ENCODE peak calls at places on chromosomes 4 and X, in seven cellular contexts. One of them, this sample, is unnamed.
A peak's percentile ranks its signal among the peaks of the same experiment; 100 is the strongest.

GRCh38 chrX:9293051-9293496 is 171.8 kb upstream of the TBL1X start:
- DNase-seq in midbrain: no peak
- DNase-seq in GM13976: no peak
- DNase-seq in cardiac fibroblast: no peak
- DNase-seq in caudate nucleus: no peak
- DNase-seq in activated CD4-positive, alpha-beta T cell treated with anti-CD3 and anti-CD28 coated beads for 48 hours: no peak
- DNase-seq in fibroblast of mammary gland: no peak
- DNase-seq in this sample: no peak

GRCh38 chrX:124033821-124034220 is 72.3 kb downstream of the STAG2 start:
- DNase-seq in midbrain: no peak
- DNase-seq in GM13976: no peak
- DNase-seq in cardiac fibroblast: peak; percentile 7
- DNase-seq in caudate nucleus: no peak
- DNase-seq in activated CD4-positive, alpha-beta T cell treated with anti-CD3 and anti-CD28 coated beads for 48 hours: no peak
- DNase-seq in fibroblast of mammary gland: peak; percentile 54
- DNase-seq in this sample: peak; percentile 65

GRCh38 chr4:45215976-45216542 is 489.7 kb upstream of the GNPDA2 start:
- DNase-seq in midbrain: no peak
- DNase-seq in GM13976: no peak
- DNase-seq in cardiac fibroblast: no peak
- DNase-seq in caudate nucleus: no peak
- DNase-seq in activated CD4-positive, alpha-beta T cell treated with anti-CD3 and anti-CD28 coated beads for 48 hours: no peak
- DNase-seq in fibroblast of mammary gland: no peak
- DNase-seq in this sample: no peak

GRCh38 chr4:155402941-155403340 is 26.2 kb upstream of the MAP9 start:
- DNase-seq in midbrain: no peak
- DNase-seq in GM13976: no peak
- DNase-seq in cardiac fibroblast: no peak
- DNase-seq in caudate nucleus: no peak
- DNase-seq in activated CD4-positive, alpha-beta T cell treated with anti-CD3 and anti-CD28 coated beads for 48 hours: no peak
- DNase-seq in fibroblast of mammary gland: no peak
- DNase-seq in this sample: no peak

GRCh38 chr4:40811886-40812857 is 62.4 kb downstream of the NSUN7 start:
- DNase-seq in midbrain: no peak
- DNase-seq in GM13976: no peak
- DNase-seq in cardiac fibroblast: peak; percentile 36
- DNase-seq in caudate nucleus: no peak
- DNase-seq in activated CD4-positive, alpha-beta T cell treated with anti-CD3 and anti-CD28 coated beads for 48 hours: no peak
- DNase-seq in fibroblast of mammary gland: peak; percentile 36
- DNase-seq in this sample: peak; percentile 88

GRCh38 chrX:10393899-10394298 is 226.5 kb downstream of the MID1 start:
- DNase-seq in midbrain: no peak
- DNase-seq in GM13976: no peak
- DNase-seq in cardiac fibroblast: no peak
- DNase-seq in caudate nucleus: no peak
- DNase-seq in activated CD4-positive, alpha-beta T cell treated with anti-CD3 and anti-CD28 coated beads for 48 hours: no peak
- DNase-seq in fibroblast of mammary gland: no peak
- DNase-seq in this sample: no peak

GRCh38 chr4:8325284-8325973 is 55.9 kb downstream of the HTRA3 start:
- DNase-seq in midbrain: no peak
- DNase-seq in GM13976: no peak
- DNase-seq in cardiac fibroblast: no peak
- DNase-seq in caudate nucleus: no peak
- DNase-seq in activated CD4-positive, alpha-beta T cell treated with anti-CD3 and anti-CD28 coated beads for 48 hours: no peak
- DNase-seq in fibroblast of mammary gland: no peak
- DNase-seq in this sample: no peak

GRCh38 chr4:3708103-3708510 is 58.1 kb upstream of the ADRA2C start:
- DNase-seq in midbrain: no peak
- DNase-seq in GM13976: peak; percentile 63
- DNase-seq in cardiac fibroblast: peak; percentile 17
- DNase-seq in caudate nucleus: no peak
- DNase-seq in activated CD4-positive, alpha-beta T cell treated with anti-CD3 and anti-CD28 coated beads for 48 hours: no peak
- DNase-seq in fibroblast of mammary gland: peak; percentile 59
- DNase-seq in this sample: peak; percentile 96

GRCh38 chrX:129613596-129613995 is 41.2 kb downstream of the APLN start:
- DNase-seq in midbrain: no peak
- DNase-seq in GM13976: no peak
- DNase-seq in cardiac fibroblast: no peak
- DNase-seq in caudate nucleus: no peak
- DNase-seq in activated CD4-positive, alpha-beta T cell treated with anti-CD3 and anti-CD28 coated beads for 48 hours: no peak
- DNase-seq in fibroblast of mammary gland: no peak
- DNase-seq in this sample: no peak

GRCh38 chr4:87720094-87720691 is 70.1 kb downstream of the DMP1 start:
- DNase-seq in midbrain: no peak
- DNase-seq in GM13976: no peak
- DNase-seq in cardiac fibroblast: no peak
- DNase-seq in caudate nucleus: no peak
- DNase-seq in activated CD4-positive, alpha-beta T cell treated with anti-CD3 and anti-CD28 coated beads for 48 hours: no peak
- DNase-seq in fibroblast of mammary gland: no peak
- DNase-seq in this sample: no peak

GRCh38 chr4:100168521-100168920 is 21.7 kb downstream of the DDIT4L start:
- DNase-seq in midbrain: no peak
- DNase-seq in GM13976: no peak
- DNase-seq in cardiac fibroblast: peak; percentile 46
- DNase-seq in caudate nucleus: no peak
- DNase-seq in activated CD4-positive, alpha-beta T cell treated with anti-CD3 and anti-CD28 coated beads for 48 hours: no peak
- DNase-seq in fibroblast of mammary gland: peak; percentile 87
- DNase-seq in this sample: no peak

GRCh38 chr4:120694973-120695372 is 227.6 kb downstream of the PRDM5 start:
- DNase-seq in midbrain: no peak
- DNase-seq in GM13976: no peak
- DNase-seq in cardiac fibroblast: peak; percentile 89
- DNase-seq in caudate nucleus: no peak
- DNase-seq in activated CD4-positive, alpha-beta T cell treated with anti-CD3 and anti-CD28 coated beads for 48 hours: no peak
- DNase-seq in fibroblast of mammary gland: peak; percentile 89
- DNase-seq in this sample: no peak

GRCh38 chrX:47751670-47752069 is 85.0 kb upstream of the ZNF81 start:
- DNase-seq in midbrain: no peak
- DNase-seq in GM13976: peak; percentile 18
- DNase-seq in cardiac fibroblast: peak; percentile 43
- DNase-seq in caudate nucleus: no peak
- DNase-seq in activated CD4-positive, alpha-beta T cell treated with anti-CD3 and anti-CD28 coated beads for 48 hours: peak; percentile 61
- DNase-seq in fibroblast of mammary gland: peak; percentile 37
- DNase-seq in this sample: no peak

GRCh38 chrX:101764538-101764937 is 104.9 kb upstream of the ARMCX2 start:
- DNase-seq in midbrain: no peak
- DNase-seq in GM13976: no peak
- DNase-seq in cardiac fibroblast: no peak
- DNase-seq in caudate nucleus: no peak
- DNase-seq in activated CD4-positive, alpha-beta T cell treated with anti-CD3 and anti-CD28 coated beads for 48 hours: no peak
- DNase-seq in fibroblast of mammary gland: peak; percentile 18
- DNase-seq in this sample: no peak

GRCh38 chr4:37827802-37828321 is 1.4 kb downstream of the PGM2 start:
- DNase-seq in midbrain: no peak
- DNase-seq in GM13976: no peak
- DNase-seq in cardiac fibroblast: no peak
- DNase-seq in caudate nucleus: no peak
- DNase-seq in activated CD4-positive, alpha-beta T cell treated with anti-CD3 and anti-CD28 coated beads for 48 hours: no peak
- DNase-seq in fibroblast of mammary gland: peak; percentile 4
- DNase-seq in this sample: no peak

GRCh38 chr4:113064244-113064643 is 14.8 kb downstream of the ANK2 start:
- DNase-seq in midbrain: no peak
- DNase-seq in GM13976: no peak
- DNase-seq in cardiac fibroblast: no peak
- DNase-seq in caudate nucleus: no peak
- DNase-seq in activated CD4-positive, alpha-beta T cell treated with anti-CD3 and anti-CD28 coated beads for 48 hours: no peak
- DNase-seq in fibroblast of mammary gland: no peak
- DNase-seq in this sample: no peak

GRCh38 chrX:136867518-136867917 is 13.0 kb downstream of the RBMX start:
- DNase-seq in midbrain: no peak
- DNase-seq in GM13976: no peak
- DNase-seq in cardiac fibroblast: peak; percentile 30
- DNase-seq in caudate nucleus: no peak
- DNase-seq in activated CD4-positive, alpha-beta T cell treated with anti-CD3 and anti-CD28 coated beads for 48 hours: no peak
- DNase-seq in fibroblast of mammary gland: peak; percentile 52
- DNase-seq in this sample: peak; percentile 18

GRCh38 chr4:177108708-177109107 is 201.0 kb upstream of the NEIL3 start:
- DNase-seq in midbrain: no peak
- DNase-seq in GM13976: no peak
- DNase-seq in cardiac fibroblast: peak; percentile 67
- DNase-seq in caudate nucleus: no peak
- DNase-seq in activated CD4-positive, alpha-beta T cell treated with anti-CD3 and anti-CD28 coated beads for 48 hours: no peak
- DNase-seq in fibroblast of mammary gland: peak; percentile 60
- DNase-seq in this sample: no peak

GRCh38 chr4:111602848-111603247 is 542.4 kb upstream of the FAM241A start:
- DNase-seq in midbrain: no peak
- DNase-seq in GM13976: no peak
- DNase-seq in cardiac fibroblast: peak; percentile 19
- DNase-seq in caudate nucleus: no peak
- DNase-seq in activated CD4-positive, alpha-beta T cell treated with anti-CD3 and anti-CD28 coated beads for 48 hours: no peak
- DNase-seq in fibroblast of mammary gland: peak; percentile 47
- DNase-seq in this sample: no peak

GRCh38 chr4:39464886-39465501 is 6.1 kb downstream of the LIAS start:
- DNase-seq in midbrain: no peak
- DNase-seq in GM13976: no peak
- DNase-seq in cardiac fibroblast: peak; percentile 83
- DNase-seq in caudate nucleus: no peak
- DNase-seq in activated CD4-positive, alpha-beta T cell treated with anti-CD3 and anti-CD28 coated beads for 48 hours: no peak
- DNase-seq in fibroblast of mammary gland: peak; percentile 93
- DNase-seq in this sample: peak; percentile 84

GRCh38 chrX:84729809-84730208 is 227.6 kb upstream of the HDX start:
- DNase-seq in midbrain: peak; percentile 43
- DNase-seq in GM13976: peak; percentile 23
- DNase-seq in cardiac fibroblast: peak; percentile 42
- DNase-seq in caudate nucleus: no peak
- DNase-seq in activated CD4-positive, alpha-beta T cell treated with anti-CD3 and anti-CD28 coated beads for 48 hours: peak; percentile 2
- DNase-seq in fibroblast of mammary gland: peak; percentile 52
- DNase-seq in this sample: peak; percentile 11

GRCh38 chrX:136143714-136144113 is 3.6 kb upstream of the FHL1 start:
- DNase-seq in midbrain: no peak
- DNase-seq in GM13976: peak; percentile 20
- DNase-seq in cardiac fibroblast: no peak
- DNase-seq in caudate nucleus: no peak
- DNase-seq in activated CD4-positive, alpha-beta T cell treated with anti-CD3 and anti-CD28 coated beads for 48 hours: no peak
- DNase-seq in fibroblast of mammary gland: no peak
- DNase-seq in this sample: no peak

GRCh38 chr4:13367244-13367643 is 116.9 kb downstream of the RAB28 start:
- DNase-seq in midbrain: no peak
- DNase-seq in GM13976: no peak
- DNase-seq in cardiac fibroblast: no peak
- DNase-seq in caudate nucleus: no peak
- DNase-seq in activated CD4-positive, alpha-beta T cell treated with anti-CD3 and anti-CD28 coated beads for 48 hours: no peak
- DNase-seq in fibroblast of mammary gland: no peak
- DNase-seq in this sample: no peak

GRCh38 chr4:43296946-43297528 is 404.5 kb downstream of the GRXCR1 start:
- DNase-seq in midbrain: no peak
- DNase-seq in GM13976: no peak
- DNase-seq in cardiac fibroblast: no peak
- DNase-seq in caudate nucleus: no peak
- DNase-seq in activated CD4-positive, alpha-beta T cell treated with anti-CD3 and anti-CD28 coated beads for 48 hours: no peak
- DNase-seq in fibroblast of mammary gland: no peak
- DNase-seq in this sample: no peak

GRCh38 chr4:164177186-164177585 is 576.7 kb upstream of the SMIM31 start:
- DNase-seq in midbrain: peak; percentile 52
- DNase-seq in GM13976: no peak
- DNase-seq in cardiac fibroblast: no peak
- DNase-seq in caudate nucleus: no peak
- DNase-seq in activated CD4-positive, alpha-beta T cell treated with anti-CD3 and anti-CD28 coated beads for 48 hours: no peak
- DNase-seq in fibroblast of mammary gland: no peak
- DNase-seq in this sample: no peak

This sample was measured in MV-4-11.